ENCODE peak calls at places on chromosomes 5 and 9, in ten cellular contexts. O, X, U, S, E, H, I, J, P and D are unnamed samples.

GRCh38 chr5:81945867-81946266 is 26.0 kb upstream of the ATG10 start:
- DNase-seq in E (no peak), P (no peak), X (no peak), S (no peak), O (no peak), H (no peak), I (no peak), U (no peak), J (no peak), D (no peak)

GRCh38 chr5:157279605-157280239 is 13.8 kb downstream of the CYFIP2 start:
- DNase-seq in J (no peak), U (no peak), O (no peak), X (no peak), P (no peak), H (no peak), I (no peak), E (no peak), S (no peak), D (no peak)

GRCh38 chr5:59544573-59544972 is 349.0 kb downstream of the PDE4D start:
- DNase-seq in O (no peak), I (no peak), S (no peak), X (no peak), P (no peak), E (no peak), H (no peak), J (no peak), U (no peak), D (no peak)

GRCh38 chr5:149317281-149318048 is 27.8 kb upstream of the GRPEL2 start:
- DNase-seq in J (peak; percentile 58), S (peak; percentile 26), H (peak; percentile 53), O (peak; percentile 56), U (no peak), X (no peak), E (peak; percentile 71), I (no peak), P (no peak), D (peak; percentile 22)

GRCh38 chr5:3597727-3598082 is 2.1 kb downstream of the IRX1 start:
- DNase-seq in P (no peak), O (no peak), U (no peak), X (no peak), S (no peak), I (no peak), H (no peak), J (peak; percentile 47), E (no peak), D (no peak)

GRCh38 chr9:136312436-136312835 is 8.5 kb upstream of the CCDC187 start:
- DNase-seq in X (no peak), U (no peak), E (peak; percentile 72), H (peak; percentile 60), S (no peak), P (no peak), I (no peak), O (peak; percentile 69), J (peak; percentile 23), D (no peak)

GRCh38 chr9:132798817-132799790 is 79.0 kb downstream of the AK8 start:
- DNase-seq in O (peak; percentile 37), H (peak; percentile 48), P (peak; percentile 36), E (no peak), S (peak; percentile 41), X (no peak), J (no peak), U (no peak), I (no peak), D (no peak)

GRCh38 chr9:28051559-28051958 is 478.3 kb upstream of the C9orf72 start:
- DNase-seq in O (no peak), I (no peak), X (peak; percentile 34), H (no peak), J (peak; percentile 30), S (no peak), U (no peak), P (no peak), E (no peak), D (no peak)

GRCh38 chr5:72314571-72315172 is 5.4 kb downstream of the MRPS27 start:
- DNase-seq in U (no peak), P (no peak), E (no peak), X (peak; percentile 36), I (no peak), S (no peak), O (peak; percentile 36), J (peak; percentile 81), H (peak; percentile 36), D (peak; percentile 86)

GRCh38 chr5:72325566-72326297 is 5.6 kb downstream of the PTCD2 start:
- DNase-seq in O (no peak), S (no peak), J (peak; percentile 90), X (peak; percentile 72), H (no peak), P (no peak), E (no peak), I (no peak), U (no peak), D (peak; percentile 87)

GRCh38 chr5:72324186-72324825 is 4.1 kb downstream of the PTCD2 start:
- DNase-seq in U (no peak), S (no peak), J (no peak), I (no peak), E (no peak), O (no peak), H (no peak), X (peak; percentile 88), P (no peak), D (no peak)

DNA sequence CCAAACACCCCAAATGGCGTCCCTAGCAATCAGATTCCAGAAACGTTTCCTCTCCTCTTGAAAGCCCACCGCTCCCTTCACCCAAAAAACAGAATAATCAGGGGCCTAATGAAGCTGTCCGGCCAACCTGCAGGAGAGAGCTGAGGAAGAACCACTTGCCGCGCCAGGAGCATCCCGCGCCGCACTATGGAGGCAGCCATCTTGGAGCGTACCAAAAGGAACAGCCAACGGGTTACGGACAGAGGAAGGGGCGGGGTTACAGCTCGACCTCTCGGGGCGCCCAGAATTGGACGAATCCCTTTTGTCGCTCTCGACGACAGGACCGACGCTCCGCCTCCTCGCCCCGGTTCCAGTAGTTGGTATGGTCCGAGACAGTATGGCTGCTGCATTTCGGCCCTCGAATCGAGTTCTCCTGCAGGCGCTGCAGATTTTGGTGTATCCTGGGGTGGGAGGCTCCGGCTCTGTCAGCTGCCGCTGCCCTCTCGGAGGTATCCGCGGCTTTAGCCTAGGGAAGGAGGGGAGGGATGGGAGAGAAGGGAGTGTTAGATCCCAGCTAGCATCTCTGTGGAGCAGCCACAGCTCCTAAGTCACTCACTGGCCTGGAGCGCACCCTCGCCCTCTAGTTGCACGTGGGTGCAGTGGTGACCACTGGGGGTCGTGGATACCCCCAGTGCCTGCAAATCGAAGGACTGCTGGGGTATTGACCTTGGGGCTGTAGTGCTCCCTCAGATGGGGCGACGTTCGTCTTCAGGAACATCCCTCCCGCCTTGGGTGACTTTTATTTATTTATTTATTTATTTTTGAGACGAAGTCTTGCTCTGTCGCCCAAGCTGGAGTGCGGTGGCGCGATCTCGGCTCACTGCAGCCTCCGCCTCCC is at the start of the genes MRPS27 and PTCD2:
- DNase-seq in O (peak; percentile 99), P (peak; percentile 97), U (peak; percentile 97), J (peak; percentile 99), X (peak; percentile 96), S (peak; percentile 94), H (peak; percentile 99), E (peak; percentile 96), I (peak; percentile 97), D (peak; percentile 98)
- TF ChIP-seq CTCF in O (peak; percentile 37), P (no peak), U (no peak), J (peak; percentile 11), X (peak; percentile 27), S (no peak), H (peak; percentile 11), E (no peak), I (peak; percentile 4), D (peak; percentile 32)

GRCh38 chr5:132226516-132227234 is 978 bp downstream of the P4HA2 start:
- DNase-seq in S (no peak), P (no peak), O (peak; percentile 17), X (no peak), J (peak; percentile 47), E (no peak), H (no peak), I (no peak), U (no peak), D (no peak)

GRCh38 chr5:132229236-132229635 is 1.6 kb upstream of the P4HA2 start:
- DNase-seq in E (no peak), J (no peak), U (peak; percentile 43), X (no peak), O (no peak), P (no peak), S (no peak), I (peak; percentile 42), H (no peak), D (no peak)

GRCh38 chr5:132227485-132228240 is at the start of gene P4HA2:
- DNase-seq in O (peak; percentile 92), I (peak; percentile 92), J (peak; percentile 67), X (peak; percentile 54), U (peak; percentile 85), S (peak; percentile 64), H (peak; percentile 25), P (peak; percentile 76), E (peak; percentile 95), D (no peak)

GRCh38 chr5:132227235-132227484 is 493 bp downstream of the P4HA2 start:
- DNase-seq in O (no peak), X (no peak), P (no peak), H (no peak), J (no peak), U (peak; percentile 86), I (peak; percentile 87), S (no peak), E (no peak), D (no peak)

GRCh38 chr5:132228241-132229035 is 785 bp upstream of the P4HA2 start:
- DNase-seq in P (no peak), H (no peak), E (no peak), I (peak; percentile 64), O (peak; percentile 14), U (peak; percentile 71), S (no peak), J (no peak), X (no peak), D (no peak)
- TF ChIP-seq CTCF in P (no peak), H (no peak), E (no peak), I (no peak), O (no peak), U (no peak), S (no peak), J (peak; percentile 15), X (no peak), D (no peak)

GRCh38 chr9:11038956-11039355 is 426.2 kb upstream of the PTPRD start:
- DNase-seq in U (no peak), O (no peak), X (no peak), E (no peak), I (no peak), H (no peak), P (no peak), J (no peak), S (no peak), D (no peak)

DNA sequence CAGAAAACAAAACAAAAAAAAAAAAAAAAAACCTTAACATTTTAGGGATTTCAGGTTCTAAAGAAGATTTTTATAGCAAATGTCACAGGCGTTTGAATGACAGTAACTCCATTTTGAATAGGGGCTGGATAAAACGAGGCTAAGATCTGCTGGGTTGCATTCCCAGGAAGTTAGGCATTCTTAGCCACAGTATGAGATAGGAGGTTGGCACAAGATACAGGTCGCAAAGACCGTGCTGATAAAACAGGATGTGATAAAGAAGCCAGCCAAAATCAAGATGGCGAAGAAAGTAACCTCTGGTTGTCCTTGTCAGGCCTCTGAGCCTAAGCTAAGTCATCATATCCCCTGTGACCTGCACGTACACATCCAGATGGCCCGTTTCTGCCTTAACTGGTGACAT is 425.6 kb upstream of the PTPRD start:
- DNase-seq in E (no peak), H (no peak), X (no peak), P (no peak), S (no peak), O (no peak), U (no peak), I (no peak), J (no peak), D (no peak)
- TF ChIP-seq CTCF in E (no peak), H (no peak), X (no peak), P (no peak), S (no peak), O (no peak), U (no peak), I (no peak), J (no peak), D (no peak)

DNA sequence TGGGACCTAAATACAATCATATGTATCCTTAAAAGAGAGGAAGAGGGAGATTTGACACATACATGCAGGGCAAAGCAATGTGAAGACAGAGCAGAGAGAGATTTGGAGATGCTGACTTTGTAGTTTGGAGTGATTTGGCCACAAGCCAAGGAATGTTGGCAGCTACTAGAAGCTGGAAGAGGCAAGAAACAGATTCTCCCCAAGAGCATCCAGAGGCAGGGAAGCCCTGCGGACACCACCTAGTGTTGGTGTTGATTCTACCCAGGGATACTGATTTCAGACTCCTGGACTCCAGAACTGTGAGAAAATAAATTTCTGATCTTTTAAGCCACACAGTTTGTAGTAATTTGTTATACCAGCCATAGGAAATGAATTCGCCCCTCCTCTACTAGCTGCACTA is 64.9 kb upstream of the OSMR start:
- DNase-seq in J (peak; percentile 83), X (peak; percentile 32), S (peak; percentile 84), U (no peak), P (no peak), E (no peak), H (no peak), O (peak; percentile 48), I (peak; percentile 70), D (peak; percentile 86)
- TF ChIP-seq CTCF in J (peak; percentile 37), X (peak; percentile 29), S (no peak), U (no peak), P (no peak), E (no peak), H (no peak), O (no peak), I (no peak), D (peak; percentile 63)